ENCODE peak calls at places on chromosomes 1 and 21, in ten cellular contexts. M, K, T, U, R, S, D, J, B and O are unnamed samples.
A peak's percentile ranks its signal among the peaks of the same experiment; 100 is the strongest.

GRCh38 chr21:17598437-17598836 is 14.3 kb downstream of the BTG3 start:
- DNase-seq in M (no peak), K (no peak), T (no peak), U (no peak), R (no peak), S (no peak), D (no peak), J (peak; percentile 34), B (no peak), O (no peak)

GRCh38 chr1:52978045-52978444 is 51.0 kb downstream of the SCP2 start:
- DNase-seq in M (no peak), K (no peak), T (no peak), U (no peak), R (no peak), S (no peak), D (no peak), J (no peak), B (no peak), O (no peak)

GRCh38 chr1:25544819-25545218 is 1.4 kb downstream of the LDLRAP1 start:
- DNase-seq in M (no peak), K (peak; percentile 55), T (no peak), U (no peak), R (peak; percentile 44), S (no peak), D (peak; percentile 76), J (no peak), B (peak; percentile 79), O (no peak)

GRCh38 chr1:6209661-6210605 is 4.0 kb downstream of the RNF207 start:
- DNase-seq in M (no peak), K (no peak), T (peak; percentile 17), U (no peak), R (no peak), S (peak; percentile 73), D (no peak), J (peak; percentile 24), B (no peak), O (no peak)

GRCh38 chr1:156923565-156924477 is 3.4 kb downstream of the LRRC71 start:
- DNase-seq in M (no peak), K (no peak), T (no peak), U (peak; percentile 21), R (no peak), S (no peak), D (no peak), J (no peak), B (no peak), O (no peak)

GRCh38 chr21:37370152-37371040 is 3.8 kb downstream of the DYRK1A start:
- DNase-seq in M (no peak), K (no peak), T (no peak), U (peak; percentile 75), R (no peak), S (no peak), D (no peak), J (peak; percentile 54), B (no peak), O (no peak)

GRCh38 chr1:241271427-241271826 is 85.6 kb downstream of the RGS7 start:
- DNase-seq in M (no peak), K (no peak), T (no peak), U (no peak), R (peak; percentile 28), S (no peak), D (no peak), J (no peak), B (no peak), O (no peak)

GRCh38 chr1:6342031-6342430 is 51.5 kb downstream of the ACOT7 start:
- DNase-seq in M (no peak), K (no peak), T (peak; percentile 39), U (no peak), R (no peak), S (no peak), D (no peak), J (no peak), B (no peak), O (no peak)

GRCh38 chr1:241870290-241870689 is 22.3 kb downstream of the EXO1 start:
- DNase-seq in M (no peak), K (no peak), T (no peak), U (no peak), R (no peak), S (no peak), D (no peak), J (no peak), B (no peak), O (no peak)

GRCh38 chr1:5988596-5989285 is 3.5 kb downstream of the NPHP4 start:
- DNase-seq in M (no peak), K (no peak), T (no peak), U (no peak), R (no peak), S (no peak), D (peak; percentile 6), J (no peak), B (peak; percentile 62), O (no peak)

GRCh38 chr1:10179751-10180150 is 30.6 kb upstream of the KIF1B start:
- DNase-seq in M (no peak), K (no peak), T (no peak), U (no peak), R (no peak), S (no peak), D (no peak), J (no peak), B (no peak), O (no peak)

GRCh38 chr1:220999872-221000863 is 120.9 kb downstream of the HLX start:
- DNase-seq in M (no peak), K (peak; percentile 53), T (peak; percentile 85), U (no peak), R (no peak), S (peak; percentile 92), D (peak; percentile 44), J (no peak), B (no peak), O (no peak)

GRCh38 chr1:10824821-10825540 is 28.5 kb upstream of the CASZ1 start:
- DNase-seq in M (no peak), K (no peak), T (no peak), U (peak; percentile 29), R (peak; percentile 58), S (no peak), D (no peak), J (no peak), B (no peak), O (no peak)

GRCh38 chr21:29025328-29025713 is 853 bp downstream of the USP16 start:
- DNase-seq in M (no peak), K (no peak), T (no peak), U (peak; percentile 69), R (no peak), S (no peak), D (no peak), J (no peak), B (no peak), O (no peak)

GRCh38 chr1:21436488-21437340 is 3.2 kb upstream of the NBPF3 start:
- DNase-seq in M (no peak), K (peak; percentile 28), T (no peak), U (no peak), R (peak; percentile 46), S (no peak), D (no peak), J (no peak), B (no peak), O (no peak)

GRCh38 chr21:46003575-46004007 is 22.0 kb downstream of the COL6A1 start:
- DNase-seq in M (peak; percentile 40), K (no peak), T (no peak), U (no peak), R (peak; percentile 21), S (no peak), D (peak; percentile 30), J (no peak), B (no peak), O (no peak)

GRCh38 chr21:29248124-29248523 is 50.6 kb upstream of the BACH1 start:
- DNase-seq in M (no peak), K (no peak), T (no peak), U (no peak), R (no peak), S (no peak), D (no peak), J (no peak), B (no peak), O (no peak)

DNA sequence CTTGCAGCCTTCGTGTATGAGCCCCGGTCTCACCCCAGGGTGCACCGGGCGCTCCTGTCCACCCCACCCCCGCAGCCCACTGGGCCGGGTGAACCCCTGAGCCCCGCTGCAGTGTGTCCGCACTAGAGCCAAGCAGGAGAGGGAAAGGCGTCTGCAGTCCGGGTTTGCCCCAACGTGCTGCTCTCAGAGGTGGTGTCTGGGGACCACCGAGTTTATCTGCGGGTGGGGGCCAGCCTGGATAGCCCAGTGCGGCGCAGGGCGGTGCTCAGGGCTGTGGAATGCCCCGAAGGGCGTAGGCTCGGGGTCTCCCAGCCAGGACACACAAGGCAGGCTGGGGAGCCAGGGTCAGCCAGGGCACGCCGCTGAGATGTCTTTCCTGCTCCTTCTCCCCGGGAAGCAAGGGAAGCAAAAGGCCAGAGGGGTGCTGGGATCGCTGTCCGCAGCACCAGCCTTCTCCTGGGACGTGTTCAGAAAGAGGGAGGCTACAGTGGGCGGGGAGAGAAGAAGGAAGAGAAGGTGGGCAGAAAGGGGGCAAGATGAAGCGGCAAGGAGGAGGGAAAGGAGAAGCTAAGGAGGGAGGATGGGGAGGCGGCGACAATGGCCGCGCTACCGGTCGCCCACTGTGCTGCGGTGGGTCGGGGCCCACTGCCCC is 56.6 kb downstream of the MAB21L3 start:
- DNase-seq in M (no peak), K (no peak), T (no peak), U (peak; percentile 47), R (peak; percentile 27), S (no peak), D (no peak), J (no peak), B (no peak), O (no peak)
- H3K27ac ChIP-seq in M (peak overlapping the region; percentile 5), K (peak overlapping the region; percentile 78), T (no peak overlapping the region), U (no peak overlapping the region), R (peak overlapping the region; percentile 82), S (no peak overlapping the region), D (peak overlapping the region; percentile 78), J (peak overlapping the region; percentile 10), B (peak overlapping the region; percentile 63), O (peak overlapping the region; percentile 26)

GRCh38 chr1:28815533-28815932 is 3.6 kb downstream of the OPRD1 start:
- DNase-seq in M (no peak), K (no peak), T (no peak), U (no peak), R (no peak), S (peak; percentile 17), D (no peak), J (no peak), B (no peak), O (no peak)
- H3K27me3 ChIP-seq in M (peaks cover 28% of the 10 kb centered on the region), K (peaks cover 73% of the 10 kb centered on the region), T (peaks cover 31% of the 10 kb centered on the region), U (peaks cover 86% of the 10 kb centered on the region), R (peaks cover 61% of the 10 kb centered on the region), S (no peaks in the 10 kb centered on the region), D (peaks cover 74% of the 10 kb centered on the region), J (peaks cover 19% of the 10 kb centered on the region), B (peaks cover 55% of the 10 kb centered on the region), O (peaks cover 56% of the 10 kb centered on the region)

GRCh38 chr1:56798053-56798471 is 21.1 kb downstream of the FYB2 start:
- DNase-seq in M (no peak), K (peak; percentile 15), T (no peak), U (peak; percentile 74), R (no peak), S (no peak), D (no peak), J (no peak), B (no peak), O (no peak)
- H3K27ac ChIP-seq in M (no peak overlapping the region), K (peak overlapping the region; percentile 68), T (no peak overlapping the region), U (no peak overlapping the region), R (no peak overlapping the region), S (no peak overlapping the region), D (peak overlapping the region; percentile 70), J (no peak overlapping the region), B (no peak overlapping the region), O (no peak overlapping the region)

DNA sequence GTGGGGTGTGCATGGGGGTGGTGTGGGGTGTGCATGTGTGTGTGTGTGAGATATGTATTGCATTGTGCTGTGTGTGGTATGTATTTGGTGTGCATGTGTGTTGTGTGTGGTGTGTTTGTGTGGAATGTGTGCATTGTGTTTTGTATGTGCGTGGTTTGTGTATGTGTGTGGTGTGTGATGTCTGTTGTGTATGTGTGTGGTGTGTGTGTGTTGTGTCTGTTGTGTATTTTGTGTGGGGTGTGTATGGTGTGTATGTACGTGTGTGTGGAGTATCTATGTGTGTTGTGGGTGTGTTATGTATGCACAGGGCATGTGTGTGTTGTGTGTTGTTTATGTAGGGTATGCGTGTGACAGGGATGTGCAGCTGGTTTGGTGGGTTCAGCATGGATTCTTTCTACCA is 67.8 kb upstream of the COG2 start:
- DNase-seq in M (no peak), K (no peak), T (no peak), U (no peak), R (no peak), S (no peak), D (no peak), J (no peak), B (no peak), O (no peak)
- H3K27me3 ChIP-seq in M (peaks cover 7% of the 10 kb centered on the region), K (no peaks in the 10 kb centered on the region), T (no peaks in the 10 kb centered on the region), U (no peaks in the 10 kb centered on the region), R (no peaks in the 10 kb centered on the region), S (no peaks in the 10 kb centered on the region), D (no peaks in the 10 kb centered on the region), J (peaks cover 7% of the 10 kb centered on the region), B (no peaks in the 10 kb centered on the region), O (no peaks in the 10 kb centered on the region)